ENCODE peak calls at places on chromosomes 16 and 17, in four cellular contexts. H is stomach, M is pancreas, J is heart left ventricle. D is an unnamed sample.

GRCh38 chr17:47205419-47205963 is 3.7 kb upstream of the MYL4 start:
- DNase-seq in H (peak), M (no peak), J (peak), D (peak)

GRCh38 chr17:77581480-77581879 is 377.0 kb upstream of the TNRC6C start:
- DNase-seq in H (no peak), M (no peak), J (no peak), D (peak)

GRCh38 chr16:2278956-2279800 is 11.3 kb upstream of the RNPS1 start:
- DNase-seq in H (no peak), M (no peak), J (no peak), D (no peak)

GRCh38 chr17:9576521-9577401 is at the start of gene CFAP52:
- DNase-seq in H (peak), M (peak), J (peak), D (peak)

GRCh38 chr16:66970775-66971725 is 10.0 kb downstream of the CES3 start:
- DNase-seq in H (no peak), M (no peak), J (no peak), D (peak)

GRCh38 chr17:39722965-39723848 is 7.1 kb downstream of the MIEN1 start:
- DNase-seq in H (no peak), M (no peak), J (no peak), D (no peak)

GRCh38 chr17:73595068-73595865 is 49.0 kb downstream of the SDK2 start:
- DNase-seq in H (peak), M (no peak), J (peak), D (peak)

GRCh38 chr16:79288046-79288445 is 312.5 kb downstream of the MAF start:
- DNase-seq in H (no peak), M (no peak), J (no peak), D (no peak)

GRCh38 chr16:66539628-66540469 is 10.1 kb downstream of the TK2 start:
- DNase-seq in H (no peak), M (no peak), J (no peak), D (no peak)

GRCh38 chr17:45128331-45128730 is 4.0 kb downstream of the PLCD3 start:
- DNase-seq in H (no peak), M (no peak), J (peak), D (no peak)

GRCh38 chr17:5537251-5537650 is 47.1 kb downstream of the NLRP1 start:
- DNase-seq in H (no peak), M (no peak), J (no peak), D (peak)

GRCh38 chr17:7839890-7840260 is 5.9 kb downstream of the KDM6B start:
- DNase-seq in H (no peak), M (no peak), J (no peak), D (peak)

GRCh38 chr16:86757704-86758040 is 179.3 kb downstream of the FOXL1 start:
- DNase-seq in H (no peak), M (no peak), J (no peak), D (no peak)

GRCh38 chr17:75769536-75769935 is 4.5 kb upstream of the GALK1 start:
- DNase-seq in H (peak), M (peak), J (no peak), D (no peak)

GRCh38 chr17:55056530-55056929 is 88.0 kb downstream of the STXBP4 start:
- DNase-seq in H (peak), M (no peak), J (no peak), D (no peak)

GRCh38 chr16:89791278-89791995 is 25.0 kb downstream of the FANCA start:
- DNase-seq in H (no peak), M (no peak), J (no peak), D (no peak)

GRCh38 chr16:51113254-51114125 is 37.6 kb downstream of the SALL1 start:
- DNase-seq in H (no peak), M (no peak), J (no peak), D (no peak)

GRCh38 chr17:7589204-7589868 is 558 bp downstream of the SOX15 start:
- DNase-seq in H (peak), M (peak), J (peak), D (peak)

GRCh38 chr17:56173958-56174357 is 20.7 kb downstream of the ANKFN1 start:
- DNase-seq in H (no peak), M (no peak), J (peak), D (no peak)

GRCh38 chr16:75139498-75139897 is 8.8 kb upstream of the ZFP1 start:
- DNase-seq in H (no peak), M (no peak), J (no peak), D (no peak)

GRCh38 chr17:70060415-70060814 is 14.6 kb upstream of the KCNJ16 start:
- DNase-seq in H (peak), M (no peak), J (no peak), D (peak)

GRCh38 chr17:45241315-45242011 is 19.8 kb downstream of the FMNL1 start:
- DNase-seq in H (peak), M (peak), J (peak), D (no peak)

GRCh38 chr16:624522-625401 is 6.0 kb upstream of the WFIKKN1 start:
- DNase-seq in H (no peak), M (no peak), J (no peak), D (no peak)

GRCh38 chr17:49193513-49194296 is 16.7 kb downstream of the GNGT2 start:
- DNase-seq in H (peak), M (no peak), J (peak), D (peak)

GRCh38 chr17:57607553-57608120 is 137.5 kb downstream of the CCDC182 start:
- DNase-seq in H (no peak), M (peak), J (no peak), D (peak)

GRCh38 chr17:45123930-45124796 is 8.2 kb downstream of the PLCD3 start:
- DNase-seq in H (peak), M (no peak), J (peak), D (peak)

GRCh38 chr16:88882358-88883030 is 16.0 kb upstream of the PABPN1L start:
- DNase-seq in H (peak), M (no peak), J (no peak), D (no peak)

GRCh38 chr16:89358030-89359005 is 132.0 kb downstream of the ANKRD11 start:
- DNase-seq in H (no peak), M (peak), J (no peak), D (no peak)

GRCh38 chr17:37725601-37726146 is 19.2 kb downstream of the HNF1B start:
- DNase-seq in H (no peak), M (no peak), J (no peak), D (no peak)

GRCh38 chr16:63890072-63890471 is 1231.8 kb downstream of the CDH11 start:
- DNase-seq in H (no peak), M (no peak), J (peak), D (peak)

GRCh38 chr17:83037084-83037950 is 42.1 kb upstream of the METRNL start:
- DNase-seq in H (no peak), M (no peak), J (no peak), D (no peak)

GRCh38 chr16:89041571-89042481 is 51.8 kb upstream of the ACSF3 start:
- DNase-seq in H (no peak), M (peak), J (peak), D (no peak)

GRCh38 chr17:83081561-83082201 is 2.3 kb downstream of the METRNL start:
- DNase-seq in H (peak), M (no peak), J (no peak), D (peak)

GRCh38 chr16:69120096-69120664 is 12.2 kb downstream of the CHTF8 start:
- DNase-seq in H (no peak), M (no peak), J (no peak), D (no peak)

GRCh38 chr17:4327638-4328037 is 38.8 kb downstream of the UBE2G1 start:
- DNase-seq in H (no peak), M (no peak), J (no peak), D (peak)

DNA sequence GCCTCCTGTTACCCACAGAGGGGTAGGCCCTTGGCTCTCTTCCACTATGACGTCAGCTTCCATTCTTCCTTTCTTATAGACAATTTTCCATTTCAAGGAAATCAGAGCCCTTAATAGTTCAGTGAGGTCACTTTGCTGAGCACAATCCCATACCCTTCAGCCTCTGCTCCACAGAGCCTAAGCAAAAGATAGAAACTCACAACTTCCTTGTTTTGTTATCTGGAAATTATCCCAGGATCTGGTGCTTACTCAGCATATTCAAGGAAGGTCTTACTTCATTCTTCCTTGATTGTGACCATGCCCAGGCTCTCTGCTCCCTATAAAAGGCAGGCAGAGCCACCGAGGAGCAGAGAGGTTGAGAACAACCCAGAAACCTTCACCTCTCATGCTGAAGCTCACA is at the start of gene CCL8:
- DNase-seq in H (no peak), M (no peak), J (no peak), D (peak)
- H3K4me3 ChIP-seq in H (no peak), M (no peak), J (no peak), D (no peak)

GRCh38 chr16:81061855-81062608 is 15.0 kb downstream of the C16orf46 start:
- DNase-seq in H (no peak), M (no peak), J (no peak), D (no peak)
- TF ChIP-seq CTCF in H (no peak), M (no peak), J (no peak), D (no peak)

GRCh38 chr16:81403601-81404391 is 40.8 kb upstream of the CMIP start:
- DNase-seq in H (peak), M (peak), J (peak), D (peak)
- H3K4me3 ChIP-seq in H (peak), M (no peak), J (no peak), D (peak)

GRCh38 chr17:1716076-1716911 is 6.1 kb upstream of the TLCD2 start:
- DNase-seq in H (peak), M (peak), J (peak), D (peak)
- TF ChIP-seq CTCF in H (no peak), M (no peak), J (no peak), D (no peak)

D was measured in fibroblast of mammary gland.